ENCODE peak calls at places on chromosomes 6 and 20, in eight cellular contexts. One of them, this sample, is unnamed.

GRCh38 chr6:149499066-149499465 is 14.3 kb upstream of the ZC3H12D start:
- DNase-seq in HCT116: no peak
- DNase-seq in stimulated activated CD4-positive, alpha-beta T cell treated with anti-CD3 and anti-CD28 coated beads, Interleukin-1b, Interleukin-23, amount 100 ng/mL, for 24 hours: no peak
- DNase-seq in kidney epithelial cell: peak
- DNase-seq in left ventricle myocardium inferior: no peak
- DNase-seq in HS-5: peak
- DNase-seq in AG08396: no peak
- DNase-seq in ascending aorta: no peak
- DNase-seq in this sample: peak

GRCh38 chr6:159075506-159076100 is 30.8 kb upstream of the TAGAP start:
- DNase-seq in kidney epithelial cell: no peak
- DNase-seq in AG08396: no peak
- DNase-seq in stimulated activated CD4-positive, alpha-beta T cell treated with anti-CD3 and anti-CD28 coated beads, Interleukin-1b, Interleukin-23, amount 100 ng/mL, for 24 hours: no peak
- DNase-seq in HCT116: no peak
- DNase-seq in ascending aorta: peak
- DNase-seq in left ventricle myocardium inferior: no peak
- DNase-seq in HS-5: no peak
- DNase-seq in this sample: no peak

GRCh38 chr6:97049254-97050004 is 124.9 kb downstream of the KLHL32 start:
- DNase-seq in HCT116: no peak
- DNase-seq in kidney epithelial cell: no peak
- DNase-seq in ascending aorta: no peak
- DNase-seq in AG08396: no peak
- DNase-seq in HS-5: no peak
- DNase-seq in left ventricle myocardium inferior: no peak
- DNase-seq in stimulated activated CD4-positive, alpha-beta T cell treated with anti-CD3 and anti-CD28 coated beads, Interleukin-1b, Interleukin-23, amount 100 ng/mL, for 24 hours: no peak
- DNase-seq in this sample: no peak

GRCh38 chr6:12363651-12364381 is 73.7 kb downstream of the EDN1 start:
- DNase-seq in HS-5: no peak
- DNase-seq in stimulated activated CD4-positive, alpha-beta T cell treated with anti-CD3 and anti-CD28 coated beads, Interleukin-1b, Interleukin-23, amount 100 ng/mL, for 24 hours: no peak
- DNase-seq in left ventricle myocardium inferior: no peak
- DNase-seq in AG08396: no peak
- DNase-seq in HCT116: no peak
- DNase-seq in ascending aorta: no peak
- DNase-seq in kidney epithelial cell: no peak
- DNase-seq in this sample: no peak

GRCh38 chr6:169971951-169972651 is 220.7 kb downstream of the ERMARD start:
- DNase-seq in kidney epithelial cell: no peak
- DNase-seq in stimulated activated CD4-positive, alpha-beta T cell treated with anti-CD3 and anti-CD28 coated beads, Interleukin-1b, Interleukin-23, amount 100 ng/mL, for 24 hours: no peak
- DNase-seq in ascending aorta: no peak
- DNase-seq in HS-5: no peak
- DNase-seq in HCT116: no peak
- DNase-seq in AG08396: no peak
- DNase-seq in left ventricle myocardium inferior: no peak
- DNase-seq in this sample: no peak

GRCh38 chr20:63136296-63136695 is 79.6 kb downstream of the YTHDF1 start:
- DNase-seq in kidney epithelial cell: no peak
- DNase-seq in stimulated activated CD4-positive, alpha-beta T cell treated with anti-CD3 and anti-CD28 coated beads, Interleukin-1b, Interleukin-23, amount 100 ng/mL, for 24 hours: no peak
- DNase-seq in ascending aorta: no peak
- DNase-seq in HCT116: no peak
- DNase-seq in AG08396: no peak
- DNase-seq in HS-5: no peak
- DNase-seq in left ventricle myocardium inferior: no peak
- DNase-seq in this sample: no peak

GRCh38 chr20:46670585-46671584 is 18.4 kb downstream of the TP53RK start:
- DNase-seq in left ventricle myocardium inferior: no peak
- DNase-seq in HS-5: no peak
- DNase-seq in HCT116: no peak
- DNase-seq in AG08396: no peak
- DNase-seq in stimulated activated CD4-positive, alpha-beta T cell treated with anti-CD3 and anti-CD28 coated beads, Interleukin-1b, Interleukin-23, amount 100 ng/mL, for 24 hours: no peak
- DNase-seq in ascending aorta: no peak
- DNase-seq in kidney epithelial cell: no peak
- DNase-seq in this sample: no peak

GRCh38 chr6:163651910-163652309 is 237.4 kb downstream of the QKI start:
- DNase-seq in left ventricle myocardium inferior: no peak
- DNase-seq in AG08396: no peak
- DNase-seq in HCT116: no peak
- DNase-seq in stimulated activated CD4-positive, alpha-beta T cell treated with anti-CD3 and anti-CD28 coated beads, Interleukin-1b, Interleukin-23, amount 100 ng/mL, for 24 hours: no peak
- DNase-seq in HS-5: peak
- DNase-seq in kidney epithelial cell: no peak
- DNase-seq in ascending aorta: peak
- DNase-seq in this sample: no peak